ENCODE peak calls at places on chromosomes 12 and 14, in five cellular contexts. Z, Q, D, T and M are unnamed samples. For H3K4me1, the result is how much of the 10 kb centered on the place peaks cover.

GRCh38 chr12:30970559-30971202 is 44.1 kb downstream of the TSPAN11 start:
- DNase-seq in Z (no peak), Q (no peak), D (no peak), T (no peak), M (no peak)

GRCh38 chr12:73390256-73390655 is 1118.1 kb downstream of the TRHDE start:
- DNase-seq in Z (no peak), Q (no peak), D (no peak), T (no peak), M (no peak)

GRCh38 chr14:31096255-31096654 is 70.1 kb upstream of the STRN3 start:
- DNase-seq in Z (no peak), Q (peak), D (no peak), T (no peak), M (peak)

GRCh38 chr14:104082807-104083206 is 2.7 kb upstream of the ASPG start:
- DNase-seq in Z (no peak), Q (no peak), D (no peak), T (no peak), M (no peak)

GRCh38 chr12:114313910-114314309 is 92.0 kb downstream of the TBX5 start:
- DNase-seq in Z (no peak), Q (no peak), D (no peak), T (no peak), M (no peak)

GRCh38 chr12:132407525-132407924 is 78.1 kb upstream of the GALNT9 start:
- DNase-seq in Z (no peak), Q (no peak), D (no peak), T (no peak), M (no peak)

GRCh38 chr12:104670439-104671406 is 214.0 kb downstream of the CHST11 start:
- DNase-seq in Z (peak), Q (peak), D (no peak), T (no peak), M (no peak)

GRCh38 chr14:105486974-105487448 is 325 bp downstream of the CRIP1 start:
- DNase-seq in Z (no peak), Q (no peak), D (no peak), T (peak), M (no peak)

GRCh38 chr14:71103662-71104484 is 196.6 kb downstream of the PCNX1 start:
- DNase-seq in Z (peak), Q (peak), D (peak), T (no peak), M (peak)

GRCh38 chr14:96567289-96567899 is 65.2 kb downstream of the PAPOLA start:
- DNase-seq in Z (no peak), Q (peak), D (no peak), T (no peak), M (no peak)

GRCh38 chr14:43872752-43873655 is 634.1 kb downstream of the FSCB start:
- DNase-seq in Z (no peak), Q (no peak), D (no peak), T (no peak), M (no peak)

GRCh38 chr12:31959701-31960391 is 631 bp downstream of the RESF1 start:
- DNase-seq in Z (no peak), Q (peak), D (peak), T (peak), M (peak)

GRCh38 chr14:98368214-98368613 is 903.8 kb downstream of the BCL11B start:
- DNase-seq in Z (no peak), Q (no peak), D (no peak), T (no peak), M (no peak)

GRCh38 chr14:99345472-99345871 is 73.5 kb upstream of the BCL11B start:
- DNase-seq in Z (no peak), Q (no peak), D (no peak), T (peak), M (no peak)

GRCh38 chr12:130345292-130345691 is 7.6 kb downstream of the PIWIL1 start:
- DNase-seq in Z (no peak), Q (no peak), D (no peak), T (no peak), M (no peak)

GRCh38 chr12:123660328-123660727 is 10.6 kb upstream of the TCTN2 start:
- DNase-seq in Z (no peak), Q (peak), D (peak), T (no peak), M (peak)

GRCh38 chr12:93802698-93803097 is 125.5 kb downstream of the CRADD start:
- DNase-seq in Z (no peak), Q (no peak), D (no peak), T (no peak), M (no peak)

GRCh38 chr12:22355011-22355580 is 20.6 kb upstream of the ST8SIA1 start:
- DNase-seq in Z (no peak), Q (no peak), D (no peak), T (no peak), M (no peak)

GRCh38 chr12:62163368-62163767 is 96.8 kb upstream of the USP15 start:
- DNase-seq in Z (no peak), Q (no peak), D (no peak), T (no peak), M (no peak)

GRCh38 chr14:71363961-71364360 is 456.7 kb downstream of the PCNX1 start:
- DNase-seq in Z (no peak), Q (peak), D (no peak), T (no peak), M (no peak)

GRCh38 chr12:124172646-124173045 is 122.2 kb upstream of the RFLNA start:
- DNase-seq in Z (no peak), Q (no peak), D (no peak), T (no peak), M (peak)

GRCh38 chr12:113846275-113846674 is 119.8 kb downstream of the RBM19 start:
- DNase-seq in Z (no peak), Q (no peak), D (no peak), T (no peak), M (no peak)

GRCh38 chr12:107670999-107671643 is 14.5 kb upstream of the PWP1 start:
- DNase-seq in Z (peak), Q (peak), D (no peak), T (no peak), M (no peak)

GRCh38 chr12:105855691-105856405 is 282.9 kb downstream of the NUAK1 start:
- DNase-seq in Z (no peak), Q (no peak), D (no peak), T (no peak), M (no peak)

GRCh38 chr12:57940915-57941164 is 527 bp upstream of the ATP23 start:
- DNase-seq in Z (no peak), Q (no peak), D (no peak), T (no peak), M (no peak)

GRCh38 chr14:85907536-85907935 is 377.6 kb downstream of the FLRT2 start:
- DNase-seq in Z (no peak), Q (no peak), D (no peak), T (no peak), M (no peak)

GRCh38 chr14:88613552-88614010 is 50.7 kb downstream of the ZC3H14 start:
- DNase-seq in Z (no peak), Q (peak), D (no peak), T (no peak), M (peak)

GRCh38 chr14:28651148-28651547 is 115.4 kb upstream of the FOXG1 start:
- DNase-seq in Z (no peak), Q (peak), D (no peak), T (no peak), M (no peak)

GRCh38 chr14:36293824-36294223 is 26.6 kb downstream of the MBIP start:
- DNase-seq in Z (no peak), Q (peak), D (no peak), T (no peak), M (no peak)

GRCh38 chr14:23146423-23146910 is 27.4 kb upstream of the CEBPE start:
- DNase-seq in Z (no peak), Q (no peak), D (no peak), T (no peak), M (no peak)

GRCh38 chr12:6552140-6552551 is 3.7 kb downstream of the IFFO1 start:
- DNase-seq in Z (no peak), Q (peak), D (no peak), T (no peak), M (peak)
- H3K4me1 ChIP-seq in Z (under half), Q (half or more), D (under half), T (under half), M (half or more)

DNA sequence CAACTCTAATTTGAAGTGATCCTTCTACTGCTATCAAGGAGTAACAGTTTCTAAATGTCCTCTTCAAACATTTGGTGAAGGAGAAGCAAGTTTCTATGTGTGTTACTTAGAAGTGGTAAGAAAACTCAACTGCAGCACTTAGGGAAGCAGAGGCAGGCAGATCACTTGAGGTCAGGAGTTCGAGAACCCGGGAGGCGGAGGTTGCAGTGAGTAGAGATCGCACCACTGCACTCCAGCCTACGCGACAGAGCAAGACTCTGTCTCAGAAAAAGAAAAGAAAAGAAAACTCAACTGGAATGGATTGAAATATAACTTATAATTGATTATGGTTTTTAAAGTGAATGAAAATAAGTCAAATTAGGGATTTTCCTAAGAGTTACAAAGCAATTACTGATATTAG is 169.7 kb upstream of the ATP2B1 start:
- DNase-seq in Z (no peak), Q (no peak), D (no peak), T (no peak), M (no peak)
- H3K27ac ChIP-seq in Z (no peak), Q (no peak), D (no peak), T (no peak), M (no peak)

GRCh38 chr12:54024127-54024526 is 4.1 kb upstream of the HOXC6 start:
- DNase-seq in Z (no peak), Q (peak), D (no peak), T (peak), M (no peak)
- H3K4me1 ChIP-seq in Z (under half), Q (under half), D (half or more), T (under half), M (under half)

GRCh38 chr12:108679282-108679681 is 45.6 kb upstream of the SELPLG start:
- DNase-seq in Z (no peak), Q (no peak), D (no peak), T (no peak), M (no peak)

GRCh38 chr12:108681317-108681716 is 47.6 kb upstream of the SELPLG start:
- DNase-seq in Z (no peak), Q (no peak), D (no peak), T (no peak), M (no peak)

GRCh38 chr12:108677381-108677780 is 43.7 kb upstream of the SELPLG start:
- DNase-seq in Z (no peak), Q (no peak), D (no peak), T (no peak), M (no peak)

GRCh38 chr12:108675792-108676191 is 42.1 kb upstream of the SELPLG start:
- DNase-seq in Z (no peak), Q (no peak), D (no peak), T (no peak), M (no peak)

GRCh38 chr12:108678070-108678730 is 44.5 kb upstream of the SELPLG start:
- DNase-seq in Z (no peak), Q (no peak), D (no peak), T (no peak), M (no peak)
- H3K27ac ChIP-seq in Z (no peak), Q (no peak), D (no peak), T (no peak), M (no peak)

DNA sequence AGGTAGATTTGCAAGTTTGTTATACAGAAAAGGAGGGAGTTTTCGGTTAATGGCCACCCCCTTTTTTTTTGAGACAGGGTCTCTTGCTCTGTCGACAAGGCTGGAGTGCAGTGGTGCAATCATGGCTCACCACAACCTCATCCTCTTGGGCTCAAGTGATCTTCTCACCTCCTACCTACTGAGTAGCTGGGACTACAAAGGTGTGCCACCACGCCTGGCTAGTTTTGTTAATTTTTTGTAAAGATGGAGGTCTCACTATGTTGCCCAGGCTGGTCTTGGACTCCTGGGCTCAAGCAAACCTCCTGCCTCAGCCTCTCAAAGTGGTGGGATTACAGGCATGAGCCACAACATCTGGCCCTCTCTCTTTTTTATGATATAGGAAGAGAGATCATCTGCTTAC is 94.6 kb downstream of the CDK17 start:
- DNase-seq in Z (no peak), Q (no peak), D (no peak), T (no peak), M (peak)
- H3K4me1 ChIP-seq in Z (under half), Q (under half), D (under half), T (under half), M (under half)

GRCh38 chr12:50537538-50537919 is 32.7 kb downstream of the DIP2B start:
- DNase-seq in Z (peak), Q (peak), D (peak), T (no peak), M (peak)
- H3K27ac ChIP-seq in Z (peak), Q (no peak), D (peak), T (no peak), M (peak)

GRCh38 chr12:51973560-51973959 is 22.1 kb downstream of the ACVR1B start:
- DNase-seq in Z (no peak), Q (no peak), D (no peak), T (no peak), M (no peak)

GRCh38 chr12:51974646-51975045 is 23.1 kb downstream of the ACVR1B start:
- DNase-seq in Z (no peak), Q (no peak), D (no peak), T (no peak), M (no peak)

GRCh38 chr12:51972424-51972812 is 20.9 kb downstream of the ACVR1B start:
- DNase-seq in Z (no peak), Q (no peak), D (no peak), T (no peak), M (no peak)

GRCh38 chr12:51971679-51972423 is 20.4 kb downstream of the ACVR1B start:
- DNase-seq in Z (no peak), Q (peak), D (no peak), T (no peak), M (no peak)

GRCh38 chr12:51972849-51973273 is 21.4 kb downstream of the ACVR1B start:
- DNase-seq in Z (no peak), Q (peak), D (no peak), T (no peak), M (no peak)
- H3K4me1 ChIP-seq in Z (under half), Q (under half), D (under half), T (half or more), M (under half)

DNA sequence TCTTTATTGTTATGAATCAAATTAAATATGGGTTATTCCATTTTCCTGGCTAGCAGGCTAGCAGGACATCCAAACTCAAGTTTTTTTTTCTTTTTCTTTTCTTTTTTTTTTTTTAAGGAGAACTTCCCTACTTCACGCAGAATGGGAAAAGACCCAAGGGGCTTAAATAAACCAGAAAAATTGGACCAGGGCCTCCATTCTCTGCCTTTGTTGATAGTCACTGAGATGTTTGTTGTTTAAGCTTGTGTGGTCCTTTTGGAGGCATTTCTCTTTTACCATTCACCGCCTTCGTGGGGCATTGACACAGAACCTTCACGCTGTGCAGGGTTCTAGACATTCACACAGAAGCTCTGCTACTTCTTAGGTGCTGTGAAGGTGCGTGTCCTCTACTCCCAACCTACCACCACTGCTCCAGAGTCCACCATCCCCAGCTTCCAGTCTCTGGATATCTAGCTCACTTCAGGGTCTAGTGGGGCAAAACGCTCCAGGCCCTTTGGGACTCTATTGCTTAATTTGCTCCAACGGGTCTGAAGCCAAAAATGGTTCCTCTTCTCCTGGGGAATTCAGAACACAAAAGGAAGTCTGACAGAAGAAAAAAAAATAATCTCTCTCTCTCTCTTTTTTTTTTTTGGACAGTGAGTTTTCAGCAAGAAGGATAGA is 301.3 kb downstream of the AEBP2 start:
- DNase-seq in Z (no peak), Q (no peak), D (no peak), T (no peak), M (no peak)
- H3K27ac ChIP-seq in Z (no peak), Q (no peak), D (no peak), T (peak), M (peak)

GRCh38 chr14:56998728-56999127 is 188.4 kb upstream of the OTX2 start:
- DNase-seq in Z (no peak), Q (no peak), D (no peak), T (no peak), M (no peak)
- H3K4me1 ChIP-seq in Z (under half), Q (under half), D (under half), T (under half), M (under half)

GRCh38 chr12:121813951-121814350 is 10.1 kb downstream of the SETD1B start:
- DNase-seq in Z (no peak), Q (no peak), D (no peak), T (no peak), M (no peak)

GRCh38 chr12:121814429-121815119 is 10.8 kb downstream of the SETD1B start:
- DNase-seq in Z (no peak), Q (no peak), D (no peak), T (peak), M (no peak)

GRCh38 chr12:121812320-121812871 is 8.6 kb downstream of the SETD1B start:
- DNase-seq in Z (no peak), Q (peak), D (no peak), T (peak), M (peak)

GRCh38 chr12:121811434-121812319 is 7.9 kb downstream of the SETD1B start:
- DNase-seq in Z (no peak), Q (peak), D (no peak), T (peak), M (peak)

GRCh38 chr12:121812921-121813896 is 9.4 kb downstream of the SETD1B start:
- DNase-seq in Z (no peak), Q (peak), D (no peak), T (no peak), M (no peak)
- H3K27ac ChIP-seq in Z (peak), Q (no peak), D (peak), T (peak), M (no peak)